ENCODE peak calls at places on chromosomes 5 and 9, in eight cellular contexts. One of them, this sample, is unnamed.

GRCh38 chr5:180159756-180160155 is 49.3 kb downstream of the RASGEF1C start:
- DNase-seq in BJ: no peak
- DNase-seq in endodermal cell: no peak
- DNase-seq in Peyer's patch: peak; percentile 34
- DNase-seq in GM12865: no peak
- DNase-seq in AG04449: no peak
- DNase-seq in heart left ventricle: no peak
- DNase-seq in A549: no peak
- DNase-seq in this sample: no peak

GRCh38 chr9:133585481-133586367 is 23.5 kb downstream of the FAM163B start:
- DNase-seq in BJ: no peak
- DNase-seq in endodermal cell: no peak
- DNase-seq in Peyer's patch: no peak
- DNase-seq in GM12865: no peak
- DNase-seq in AG04449: no peak
- DNase-seq in heart left ventricle: peak; percentile 53
- DNase-seq in A549: no peak
- DNase-seq in this sample: no peak

GRCh38 chr5:74519161-74519571 is 121.4 kb downstream of the ENC1 start:
- DNase-seq in BJ: no peak
- DNase-seq in endodermal cell: peak; percentile 57
- DNase-seq in Peyer's patch: no peak
- DNase-seq in GM12865: no peak
- DNase-seq in AG04449: no peak
- DNase-seq in heart left ventricle: no peak
- DNase-seq in A549: peak; percentile 11
- DNase-seq in this sample: no peak

GRCh38 chr9:38319496-38320173 is 72.9 kb upstream of the ALDH1B1 start:
- DNase-seq in BJ: no peak
- DNase-seq in endodermal cell: no peak
- DNase-seq in Peyer's patch: no peak
- DNase-seq in GM12865: no peak
- DNase-seq in AG04449: no peak
- DNase-seq in heart left ventricle: no peak
- DNase-seq in A549: no peak
- DNase-seq in this sample: no peak

GRCh38 chr9:68637020-68637419 is 68.0 kb upstream of the PIP5K1B start:
- DNase-seq in BJ: no peak
- DNase-seq in endodermal cell: no peak
- DNase-seq in Peyer's patch: no peak
- DNase-seq in GM12865: no peak
- DNase-seq in AG04449: no peak
- DNase-seq in heart left ventricle: no peak
- DNase-seq in A549: no peak
- DNase-seq in this sample: no peak

GRCh38 chr9:91045036-91045435 is 243.4 kb downstream of the SYK start:
- DNase-seq in BJ: no peak
- DNase-seq in endodermal cell: no peak
- DNase-seq in Peyer's patch: no peak
- DNase-seq in GM12865: no peak
- DNase-seq in AG04449: no peak
- DNase-seq in heart left ventricle: no peak
- DNase-seq in A549: no peak
- DNase-seq in this sample: no peak

GRCh38 chr9:110464321-110464720 is 115.2 kb downstream of the SVEP1 start:
- DNase-seq in BJ: no peak
- DNase-seq in endodermal cell: peak; percentile 70
- DNase-seq in Peyer's patch: no peak
- DNase-seq in GM12865: no peak
- DNase-seq in AG04449: no peak
- DNase-seq in heart left ventricle: no peak
- DNase-seq in A549: no peak
- DNase-seq in this sample: no peak

GRCh38 chr5:31404325-31404724 is 127.6 kb downstream of the DROSHA start:
- DNase-seq in BJ: no peak
- DNase-seq in endodermal cell: no peak
- DNase-seq in Peyer's patch: no peak
- DNase-seq in GM12865: no peak
- DNase-seq in AG04449: no peak
- DNase-seq in heart left ventricle: no peak
- DNase-seq in A549: no peak
- DNase-seq in this sample: no peak

GRCh38 chr9:114539718-114540410 is 34.6 kb upstream of the WHRN start:
- DNase-seq in BJ: no peak
- DNase-seq in endodermal cell: no peak
- DNase-seq in Peyer's patch: no peak
- DNase-seq in GM12865: no peak
- DNase-seq in AG04449: no peak
- DNase-seq in heart left ventricle: no peak
- DNase-seq in A549: no peak
- DNase-seq in this sample: no peak

GRCh38 chr5:130555429-130555828 is 609.6 kb downstream of the HINT1 start:
- DNase-seq in BJ: no peak
- DNase-seq in endodermal cell: peak; percentile 60
- DNase-seq in Peyer's patch: no peak
- DNase-seq in GM12865: peak; percentile 2
- DNase-seq in AG04449: no peak
- DNase-seq in heart left ventricle: peak; percentile 40
- DNase-seq in A549: no peak
- DNase-seq in this sample: no peak

GRCh38 chr9:4293293-4293931 is 6.5 kb downstream of the GLIS3 start:
- DNase-seq in BJ: peak; percentile 95
- DNase-seq in endodermal cell: no peak
- DNase-seq in Peyer's patch: no peak
- DNase-seq in GM12865: no peak
- DNase-seq in AG04449: peak; percentile 97
- DNase-seq in heart left ventricle: no peak
- DNase-seq in A549: peak; percentile 95
- DNase-seq in this sample: peak; percentile 89

GRCh38 chr5:176810084-176810597 is at the start of gene UNC5A:
- DNase-seq in BJ: no peak
- DNase-seq in endodermal cell: peak; percentile 91
- DNase-seq in Peyer's patch: no peak
- DNase-seq in GM12865: peak; percentile 63
- DNase-seq in AG04449: no peak
- DNase-seq in heart left ventricle: no peak
- DNase-seq in A549: peak; percentile 68
- DNase-seq in this sample: no peak

GRCh38 chr5:176812269-176813259 is 2.2 kb downstream of the UNC5A start:
- DNase-seq in BJ: no peak
- DNase-seq in endodermal cell: peak; percentile 89
- DNase-seq in Peyer's patch: no peak
- DNase-seq in GM12865: no peak
- DNase-seq in AG04449: no peak
- DNase-seq in heart left ventricle: no peak
- DNase-seq in A549: peak; percentile 49
- DNase-seq in this sample: no peak

GRCh38 chr5:176806137-176806536 is 4.2 kb upstream of the UNC5A start:
- DNase-seq in BJ: no peak
- DNase-seq in endodermal cell: peak; percentile 82
- DNase-seq in Peyer's patch: no peak
- DNase-seq in GM12865: no peak
- DNase-seq in AG04449: no peak
- DNase-seq in heart left ventricle: no peak
- DNase-seq in A549: no peak
- DNase-seq in this sample: no peak

GRCh38 chr5:176810687-176811501 is 535 bp downstream of the UNC5A start:
- DNase-seq in BJ: no peak
- DNase-seq in endodermal cell: no peak
- DNase-seq in Peyer's patch: no peak
- DNase-seq in GM12865: no peak
- DNase-seq in AG04449: no peak
- DNase-seq in heart left ventricle: no peak
- DNase-seq in A549: no peak
- DNase-seq in this sample: no peak

DNA sequence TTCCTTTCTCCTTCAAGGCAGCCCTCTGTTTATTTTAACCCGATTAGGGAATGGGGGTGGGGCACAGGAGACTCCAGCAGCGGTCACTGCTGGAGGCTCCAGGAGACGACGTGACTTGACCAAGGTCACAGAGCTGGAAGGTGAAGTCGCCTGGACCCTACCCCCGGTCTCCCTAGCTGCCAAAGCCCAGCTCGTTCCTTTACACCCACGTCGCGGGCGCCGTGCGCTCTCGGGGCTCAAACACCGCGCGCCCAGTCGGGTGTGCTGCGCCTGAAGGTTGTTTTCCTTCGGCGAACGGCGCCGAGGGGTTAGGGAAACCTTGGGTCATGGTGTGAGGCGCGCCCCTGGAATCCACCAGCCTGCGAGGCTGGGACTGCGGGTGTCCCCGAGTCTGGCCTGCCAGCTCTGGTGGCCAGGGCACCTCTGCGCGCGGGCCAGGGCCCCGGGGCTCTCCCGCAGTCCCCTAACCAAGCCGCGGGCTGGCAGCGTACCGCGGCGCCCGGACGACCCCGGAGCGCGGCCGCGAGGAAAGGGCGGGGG is 745 bp upstream of the UNC5A start:
- DNase-seq in BJ: no peak
- DNase-seq in endodermal cell: peak; percentile 76
- DNase-seq in Peyer's patch: no peak
- DNase-seq in GM12865: no peak
- DNase-seq in AG04449: no peak
- DNase-seq in heart left ventricle: no peak
- DNase-seq in A549: no peak
- DNase-seq in this sample: no peak
- H3K4me3 ChIP-seq in BJ: no peak overlapping the region
- H3K4me3 ChIP-seq in endodermal cell: peak overlapping the region; percentile 72
- H3K4me3 ChIP-seq in Peyer's patch: peak overlapping the region; percentile 37
- H3K4me3 ChIP-seq in GM12865: no peak overlapping the region
- H3K4me3 ChIP-seq in AG04449: no peak overlapping the region
- H3K4me3 ChIP-seq in heart left ventricle: peak overlapping the region; percentile 20
- H3K4me3 ChIP-seq in A549: peak overlapping the region; percentile 56
- H3K4me3 ChIP-seq in this sample: no peak overlapping the region

DNA sequence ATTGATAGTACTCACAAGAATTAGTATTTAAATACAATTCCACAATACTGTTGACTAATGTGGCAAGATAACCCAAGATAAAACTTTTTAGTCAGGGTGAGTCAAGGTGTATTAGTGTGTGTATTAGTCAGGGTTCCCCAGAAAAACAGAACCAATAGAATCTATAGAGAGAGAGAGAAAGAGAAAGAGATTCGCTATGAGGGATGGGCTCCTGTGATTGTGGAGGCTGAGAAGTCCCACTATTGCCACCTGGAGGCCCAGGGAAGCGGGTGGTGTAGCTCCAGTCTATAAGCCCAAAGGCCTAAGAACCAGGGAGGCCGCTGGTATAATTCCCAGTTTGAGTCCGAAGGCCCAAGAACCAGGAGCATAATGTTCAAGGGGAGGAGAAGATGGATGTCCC is 10.0 kb upstream of the SHISAL2B start:
- DNase-seq in BJ: no peak
- DNase-seq in endodermal cell: peak; percentile 74
- DNase-seq in Peyer's patch: no peak
- DNase-seq in GM12865: peak; percentile 21
- DNase-seq in AG04449: no peak
- DNase-seq in heart left ventricle: no peak
- DNase-seq in A549: peak; percentile 29
- DNase-seq in this sample: no peak
- TF ChIP-seq CTCF in BJ: peak; percentile 21
- TF ChIP-seq CTCF in endodermal cell: peak; percentile 73
- TF ChIP-seq CTCF in Peyer's patch: no peak
- TF ChIP-seq CTCF in GM12865: peak; percentile 6
- TF ChIP-seq CTCF in AG04449: no peak
- TF ChIP-seq CTCF in heart left ventricle: no peak
- TF ChIP-seq CTCF in A549: no peak
- TF ChIP-seq CTCF in this sample: peak; percentile 32

GRCh38 chr5:172114875-172115422 is 73.1 kb downstream of the STK10 start:
- DNase-seq in BJ: no peak
- DNase-seq in endodermal cell: no peak
- DNase-seq in Peyer's patch: peak; percentile 86
- DNase-seq in GM12865: peak; percentile 98
- DNase-seq in AG04449: no peak
- DNase-seq in heart left ventricle: peak; percentile 82
- DNase-seq in A549: no peak
- DNase-seq in this sample: no peak

GRCh38 chr5:172113036-172113435 is 75.0 kb downstream of the STK10 start:
- DNase-seq in BJ: no peak
- DNase-seq in endodermal cell: no peak
- DNase-seq in Peyer's patch: peak; percentile 89
- DNase-seq in GM12865: peak; percentile 94
- DNase-seq in AG04449: no peak
- DNase-seq in heart left ventricle: peak; percentile 60
- DNase-seq in A549: no peak
- DNase-seq in this sample: no peak

GRCh38 chr5:172117977-172118701 is 69.9 kb downstream of the STK10 start:
- DNase-seq in BJ: no peak
- DNase-seq in endodermal cell: no peak
- DNase-seq in Peyer's patch: peak; percentile 44
- DNase-seq in GM12865: no peak
- DNase-seq in AG04449: no peak
- DNase-seq in heart left ventricle: peak; percentile 49
- DNase-seq in A549: no peak
- DNase-seq in this sample: no peak

GRCh38 chr5:172118891-172119290 is 69.1 kb downstream of the STK10 start:
- DNase-seq in BJ: no peak
- DNase-seq in endodermal cell: no peak
- DNase-seq in Peyer's patch: peak; percentile 46
- DNase-seq in GM12865: no peak
- DNase-seq in AG04449: no peak
- DNase-seq in heart left ventricle: peak; percentile 56
- DNase-seq in A549: no peak
- DNase-seq in this sample: no peak

DNA sequence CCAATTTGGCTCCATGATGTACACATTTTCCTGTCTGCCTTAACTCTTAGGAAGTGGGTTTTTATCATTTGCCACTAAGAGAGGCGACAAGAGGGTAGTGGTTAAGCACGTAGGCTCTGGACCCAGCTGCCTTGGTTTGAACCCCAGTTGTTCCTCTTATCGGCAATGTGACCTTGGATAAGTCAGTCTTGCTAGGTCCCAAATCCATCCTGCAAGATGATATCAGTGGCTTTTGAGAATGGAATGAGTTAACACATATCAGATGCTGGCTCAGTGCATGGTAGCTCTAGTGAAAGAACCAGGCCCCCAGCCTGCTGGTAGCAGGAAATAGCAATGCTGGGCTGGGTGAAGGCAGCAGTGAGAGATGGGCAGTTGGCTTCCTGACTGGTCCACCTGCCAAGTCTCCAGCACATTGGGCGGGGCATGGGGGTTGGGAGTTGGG is 72.5 kb downstream of the STK10 start:
- DNase-seq in BJ: no peak
- DNase-seq in endodermal cell: no peak
- DNase-seq in Peyer's patch: no peak
- DNase-seq in GM12865: no peak
- DNase-seq in AG04449: no peak
- DNase-seq in heart left ventricle: peak; percentile 37
- DNase-seq in A549: no peak
- DNase-seq in this sample: no peak
- H3K4me3 ChIP-seq in BJ: no peak overlapping the region
- H3K4me3 ChIP-seq in endodermal cell: no peak overlapping the region
- H3K4me3 ChIP-seq in Peyer's patch: no peak overlapping the region
- H3K4me3 ChIP-seq in GM12865: peak overlapping the region; percentile 65
- H3K4me3 ChIP-seq in AG04449: no peak overlapping the region
- H3K4me3 ChIP-seq in heart left ventricle: no peak overlapping the region
- H3K4me3 ChIP-seq in A549: no peak overlapping the region
- H3K4me3 ChIP-seq in this sample: no peak overlapping the region

GRCh38 chr5:44246986-44247385 is 142.2 kb downstream of the FGF10 start:
- DNase-seq in BJ: peak; percentile 31
- DNase-seq in endodermal cell: no peak
- DNase-seq in Peyer's patch: no peak
- DNase-seq in GM12865: no peak
- DNase-seq in AG04449: no peak
- DNase-seq in heart left ventricle: no peak
- DNase-seq in A549: no peak
- DNase-seq in this sample: no peak

GRCh38 chr5:44245936-44246335 is 143.3 kb downstream of the FGF10 start:
- DNase-seq in BJ: no peak
- DNase-seq in endodermal cell: no peak
- DNase-seq in Peyer's patch: no peak
- DNase-seq in GM12865: no peak
- DNase-seq in AG04449: no peak
- DNase-seq in heart left ventricle: no peak
- DNase-seq in A549: no peak
- DNase-seq in this sample: no peak

GRCh38 chr5:44242791-44243190 is 146.4 kb downstream of the FGF10 start:
- DNase-seq in BJ: no peak
- DNase-seq in endodermal cell: no peak
- DNase-seq in Peyer's patch: no peak
- DNase-seq in GM12865: no peak
- DNase-seq in AG04449: no peak
- DNase-seq in heart left ventricle: no peak
- DNase-seq in A549: no peak
- DNase-seq in this sample: no peak
- TF ChIP-seq CTCF in BJ: no peak
- TF ChIP-seq CTCF in endodermal cell: no peak
- TF ChIP-seq CTCF in Peyer's patch: no peak
- TF ChIP-seq CTCF in GM12865: no peak
- TF ChIP-seq CTCF in AG04449: no peak
- TF ChIP-seq CTCF in heart left ventricle: no peak
- TF ChIP-seq CTCF in A549: no peak
- TF ChIP-seq CTCF in this sample: no peak

This sample was measured in retinal pigment epithelial cell.